ENCODE peak calls at places on chromosome 19, in four cellular contexts. X is glutamatergic neuron, Y is fibroblast of the aortic adventitia, P is tibial nerve. U is an unnamed sample.
A peak's percentile ranks its signal among the peaks of the same experiment; 100 is the strongest.

GRCh38 chr19:28224441-28224840 is 988.5 kb downstream of the UQCRFS1 start:
- DNase-seq in P (no peak), Y (no peak), X (no peak), U (no peak)

GRCh38 chr19:7769171-7769570 is 6.1 kb downstream of the CLEC4M start:
- DNase-seq in X (no peak), P (no peak), Y (no peak), U (no peak)

GRCh38 chr19:7673995-7674667 is 2.8 kb upstream of the MCEMP1 start:
- DNase-seq in X (peak; percentile 53), P (peak; percentile 50), Y (peak; percentile 66), U (no peak)

GRCh38 chr19:55508120-55508519 is 19.9 kb downstream of the SSC5D start:
- DNase-seq in X (no peak), Y (no peak), P (no peak), U (no peak)

GRCh38 chr19:15187026-15188007 is 13.5 kb downstream of the NOTCH3 start:
- DNase-seq in X (no peak), Y (no peak), P (no peak), U (no peak)

GRCh38 chr19:47351545-47351944 is 2.4 kb downstream of the DHX34 start:
- DNase-seq in Y (peak; percentile 32), X (no peak), P (no peak), U (no peak)

GRCh38 chr19:40266111-40266510 is 19.0 kb downstream of the AKT2 start:
- DNase-seq in X (no peak), P (no peak), Y (no peak), U (no peak)

GRCh38 chr19:1261863-1262686 is 7.1 kb upstream of the CIRBP start:
- DNase-seq in Y (peak; percentile 82), X (no peak), P (no peak), U (no peak)

GRCh38 chr19:57633832-57634131 is 814 bp downstream of the ZNF211 start:
- DNase-seq in Y (no peak), X (no peak), P (no peak), U (peak; percentile 24)

GRCh38 chr19:11931051-11931450 is 6.1 kb downstream of the ZNF700 start:
- DNase-seq in X (no peak), Y (no peak), P (peak; percentile 16), U (no peak)

GRCh38 chr19:38266981-38267597 is 2.7 kb downstream of the SPINT2 start:
- DNase-seq in X (no peak), Y (peak; percentile 37), P (no peak), U (no peak)

GRCh38 chr19:35000647-35001501 is 751 bp downstream of the GRAMD1A start:
- DNase-seq in Y (peak; percentile 41), X (peak; percentile 54), P (no peak), U (no peak)

GRCh38 chr19:56272448-56272847 is at the start of gene EDDM13:
- DNase-seq in X (no peak), P (no peak), Y (no peak), U (no peak)

GRCh38 chr19:6271251-6271650 is 8.5 kb downstream of the MLLT1 start:
- DNase-seq in Y (no peak), X (no peak), P (no peak), U (no peak)

GRCh38 chr19:12230751-12231733 is 63.6 kb downstream of the ZNF44 start:
- DNase-seq in P (no peak), X (no peak), Y (no peak), U (no peak)

GRCh38 chr19:49929121-49929610 is at the start of the genes ATF5 and NUP62:
- DNase-seq in Y (peak; percentile 80), X (peak; percentile 93), P (peak; percentile 86), U (peak; percentile 98)

GRCh38 chr19:7685546-7686445 is 5.2 kb downstream of the TRAPPC5 start:
- DNase-seq in P (no peak), Y (no peak), X (no peak), U (no peak)

GRCh38 chr19:52889076-52889475 is 8.4 kb downstream of the ZNF320 start:
- DNase-seq in X (no peak), Y (no peak), P (no peak), U (no peak)

GRCh38 chr19:591099-591958 is 1.6 kb downstream of the HCN2 start:
- DNase-seq in X (no peak), P (no peak), Y (no peak), U (no peak)

GRCh38 chr19:1566392-1567115 is 1.6 kb downstream of the MEX3D start:
- DNase-seq in X (peak; percentile 84), Y (peak; percentile 79), P (peak; percentile 45), U (no peak)

GRCh38 chr19:13173129-13173737 is 23.0 kb downstream of the IER2 start:
- DNase-seq in Y (no peak), P (no peak), X (no peak), U (no peak)

GRCh38 chr19:41175825-41176734 is 16.9 kb upstream of the CYP2S1 start:
- DNase-seq in X (no peak), Y (peak; percentile 89), P (peak; percentile 53), U (no peak)

GRCh38 chr19:28615966-28616365 is 597.0 kb downstream of the UQCRFS1 start:
- DNase-seq in Y (no peak), X (no peak), P (no peak), U (no peak)

GRCh38 chr19:2461751-2462634 is 5.2 kb upstream of the LMNB2 start:
- DNase-seq in Y (peak; percentile 51), X (peak; percentile 63), P (no peak), U (no peak)

GRCh38 chr19:12015015-12015752 is 20.3 kb downstream of the ZNF433 start:
- DNase-seq in X (no peak), P (no peak), Y (no peak), U (no peak)

GRCh38 chr19:31555634-31556215 is 206.5 kb upstream of the TSHZ3 start:
- DNase-seq in P (no peak), X (no peak), Y (no peak), U (no peak)

GRCh38 chr19:18253716-18254115 is 20.5 kb downstream of the IQCN start:
- DNase-seq in Y (no peak), X (no peak), P (no peak), U (no peak)

GRCh38 chr19:18252370-18252717 is 21.9 kb downstream of the IQCN start:
- DNase-seq in X (no peak), P (no peak), Y (no peak), U (no peak)

GRCh38 chr19:18253130-18253529 is 21.1 kb downstream of the IQCN start:
- DNase-seq in Y (no peak), P (no peak), X (no peak), U (no peak)

GRCh38 chr19:18257503-18258470 is 16.5 kb downstream of the IQCN start:
- DNase-seq in P (no peak), X (no peak), Y (no peak), U (no peak)

GRCh38 chr19:18254546-18255500 is 19.4 kb downstream of the IQCN start:
- DNase-seq in Y (no peak), X (peak; percentile 39), P (no peak), U (no peak)
- TF ChIP-seq CTCF in Y (no peak), X (no peak), P (no peak), U (no peak)

GRCh38 chr19:48381178-48381950 is 10.0 kb downstream of the KDELR1 start:
- DNase-seq in Y (no peak), X (no peak), P (no peak), U (no peak)

GRCh38 chr19:48391100-48392005 is at the start of gene KDELR1:
- DNase-seq in X (peak; percentile 85), Y (peak; percentile 71), P (peak; percentile 71), U (peak; percentile 91)

GRCh38 chr19:48390188-48391099 is 907 bp downstream of the KDELR1 start:
- DNase-seq in P (peak; percentile 40), X (peak; percentile 88), Y (peak; percentile 51), U (peak; percentile 80)

GRCh38 chr19:48386981-48387380 is 4.4 kb downstream of the KDELR1 start:
- DNase-seq in P (no peak), X (no peak), Y (no peak), U (no peak)

GRCh38 chr19:48385461-48386087 is 5.8 kb downstream of the KDELR1 start:
- DNase-seq in Y (no peak), X (no peak), P (no peak), U (no peak)
- TF ChIP-seq CTCF in Y (no peak), X (no peak), P (no peak), U (no peak)

GRCh38 chr19:33399081-33399744 is 25.7 kb downstream of the CEBPG start:
- DNase-seq in X (peak; percentile 27), Y (no peak), P (no peak), U (no peak)

GRCh38 chr19:33395561-33396550 is 22.3 kb downstream of the CEBPG start:
- DNase-seq in Y (peak; percentile 63), P (peak; percentile 66), X (peak; percentile 43), U (no peak)

GRCh38 chr19:33396701-33397535 is 23.4 kb downstream of the CEBPG start:
- DNase-seq in Y (no peak), P (no peak), X (peak; percentile 16), U (no peak)

GRCh38 chr19:33398361-33399060 is 25.0 kb downstream of the CEBPG start:
- DNase-seq in X (no peak), Y (no peak), P (no peak), U (no peak)

GRCh38 chr19:33397536-33398360 is 24.2 kb downstream of the CEBPG start:
- DNase-seq in Y (no peak), X (peak; percentile 46), P (no peak), U (no peak)
- TF ChIP-seq CTCF in Y (peak; percentile 23), X (peak; percentile 25), P (peak; percentile 10), U (peak; percentile 70)

GRCh38 chr19:10916602-10917001 is 11.8 kb downstream of the YIPF2 start:
- DNase-seq in P (no peak), Y (no peak), X (no peak), U (no peak)

GRCh38 chr19:10912619-10913018 is 15.8 kb downstream of the YIPF2 start:
- DNase-seq in P (no peak), Y (no peak), X (no peak), U (no peak)

GRCh38 chr19:10913716-10914340 is 14.6 kb downstream of the YIPF2 start:
- DNase-seq in Y (no peak), P (no peak), X (no peak), U (no peak)

GRCh38 chr19:10918359-10918758 is 10.1 kb downstream of the YIPF2 start:
- DNase-seq in X (no peak), P (no peak), Y (no peak), U (no peak)

DNA sequence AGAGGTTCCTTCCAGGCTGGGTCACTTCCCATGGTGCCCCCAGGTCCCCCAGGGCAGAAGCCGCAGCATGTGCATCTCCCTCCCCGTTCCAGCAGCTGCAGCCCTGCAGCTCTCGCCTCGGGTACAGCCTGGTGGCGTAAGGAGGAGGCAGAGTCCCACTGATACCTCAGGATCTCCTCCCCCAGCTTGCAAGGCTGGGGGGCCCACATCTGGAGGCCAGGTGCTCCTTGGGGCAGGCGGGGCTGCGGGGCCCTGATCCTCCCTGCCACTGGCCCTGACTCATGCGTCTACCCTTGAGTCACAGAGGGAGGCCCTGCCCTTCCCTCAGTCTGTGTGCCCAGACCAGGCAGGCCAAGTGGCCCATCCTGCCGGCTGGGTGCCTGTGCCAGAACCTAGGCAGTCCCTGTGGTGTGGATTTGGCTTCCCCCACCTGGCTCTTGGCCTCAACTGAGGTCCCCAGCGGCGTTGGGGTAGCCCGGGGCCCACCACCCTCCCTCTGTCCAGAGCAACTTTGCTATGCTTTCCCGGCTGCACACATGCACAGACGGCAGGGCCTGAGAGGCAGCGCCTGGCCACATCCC is 12.8 kb downstream of the YIPF2 start:
- DNase-seq in Y (peak; percentile 68), P (peak; percentile 25), X (peak; percentile 66), U (no peak)
- TF ChIP-seq CTCF in Y (peak; percentile 21), P (no peak), X (no peak), U (no peak)

U was measured in type B pancreatic cell.